ENCODE peak calls at places on chromosomes 11 and 22, in four cellular contexts. R is tibial nerve, G is kidney epithelial cell, Z is heart right ventricle. Q is an unnamed sample.

GRCh38 chr11:61826930-61827572 is 1.0 kb upstream of the FADS2 start:
- DNase-seq in R (peak; percentile 31), G (no peak), Z (no peak), Q (peak; percentile 35)

GRCh38 chr11:47143322-47143721 is 33.4 kb downstream of the ARFGAP2 start:
- DNase-seq in R (peak; percentile 43), G (peak; percentile 28), Z (no peak), Q (no peak)

GRCh38 chr11:70226967-70227366 is 23.9 kb downstream of the FADD start:
- DNase-seq in R (no peak), G (no peak), Z (no peak), Q (no peak)

GRCh38 chr11:44910591-44910990 is 40.1 kb downstream of the TP53I11 start:
- DNase-seq in R (no peak), G (no peak), Z (no peak), Q (no peak)

GRCh38 chr11:129787518-129787917 is 28.1 kb upstream of the TMEM45B start:
- DNase-seq in R (no peak), G (no peak), Z (no peak), Q (no peak)

GRCh38 chr22:19710769-19711106 is 3.6 kb upstream of the SEPTIN5 start:
- DNase-seq in R (no peak), G (no peak), Z (no peak), Q (no peak)

GRCh38 chr11:995752-996420 is 40.6 kb downstream of the MUC6 start:
- DNase-seq in R (no peak), G (peak; percentile 89), Z (no peak), Q (no peak)

GRCh38 chr11:113457784-113458183 is 17.4 kb downstream of the DRD2 start:
- DNase-seq in R (no peak), G (no peak), Z (no peak), Q (no peak)

GRCh38 chr11:2807276-2807681 is 78.3 kb downstream of the CDKN1C start:
- DNase-seq in R (peak; percentile 85), G (no peak), Z (peak; percentile 78), Q (peak; percentile 72)

GRCh38 chr11:109677240-109677639 is 255.2 kb downstream of the C11orf87 start:
- DNase-seq in R (no peak), G (no peak), Z (no peak), Q (no peak)

GRCh38 chr11:116170526-116171120 is 602.2 kb downstream of the BUD13 start:
- DNase-seq in R (no peak), G (no peak), Z (no peak), Q (no peak)

GRCh38 chr11:133669371-133670046 is 137.2 kb upstream of the OPCML start:
- DNase-seq in R (no peak), G (no peak), Z (no peak), Q (no peak)

GRCh38 chr11:66924272-66924671 is 33.9 kb downstream of the PC start:
- DNase-seq in R (no peak), G (no peak), Z (no peak), Q (no peak)

GRCh38 chr22:43228330-43228729 is 41.4 kb upstream of the TTLL12 start:
- DNase-seq in R (no peak), G (no peak), Z (peak; percentile 35), Q (no peak)

GRCh38 chr11:65556470-65557279 is 1.5 kb downstream of the LTBP3 start:
- DNase-seq in R (no peak), G (no peak), Z (no peak), Q (no peak)

GRCh38 chr11:91366816-91367215 is 857.8 kb upstream of the FAT3 start:
- DNase-seq in R (no peak), G (no peak), Z (no peak), Q (no peak)

GRCh38 chr22:39183991-39184585 is 31.6 kb upstream of the CBX7 start:
- DNase-seq in R (no peak), G (no peak), Z (no peak), Q (no peak)

GRCh38 chr22:39185601-39186012 is 33.1 kb upstream of the CBX7 start:
- DNase-seq in R (no peak), G (no peak), Z (peak; percentile 80), Q (peak; percentile 48)

GRCh38 chr22:39181778-39182177 is 29.3 kb upstream of the CBX7 start:
- DNase-seq in R (no peak), G (no peak), Z (no peak), Q (no peak)

GRCh38 chr22:39182478-39183030 is 30.1 kb upstream of the CBX7 start:
- DNase-seq in R (no peak), G (no peak), Z (no peak), Q (no peak)

DNA sequence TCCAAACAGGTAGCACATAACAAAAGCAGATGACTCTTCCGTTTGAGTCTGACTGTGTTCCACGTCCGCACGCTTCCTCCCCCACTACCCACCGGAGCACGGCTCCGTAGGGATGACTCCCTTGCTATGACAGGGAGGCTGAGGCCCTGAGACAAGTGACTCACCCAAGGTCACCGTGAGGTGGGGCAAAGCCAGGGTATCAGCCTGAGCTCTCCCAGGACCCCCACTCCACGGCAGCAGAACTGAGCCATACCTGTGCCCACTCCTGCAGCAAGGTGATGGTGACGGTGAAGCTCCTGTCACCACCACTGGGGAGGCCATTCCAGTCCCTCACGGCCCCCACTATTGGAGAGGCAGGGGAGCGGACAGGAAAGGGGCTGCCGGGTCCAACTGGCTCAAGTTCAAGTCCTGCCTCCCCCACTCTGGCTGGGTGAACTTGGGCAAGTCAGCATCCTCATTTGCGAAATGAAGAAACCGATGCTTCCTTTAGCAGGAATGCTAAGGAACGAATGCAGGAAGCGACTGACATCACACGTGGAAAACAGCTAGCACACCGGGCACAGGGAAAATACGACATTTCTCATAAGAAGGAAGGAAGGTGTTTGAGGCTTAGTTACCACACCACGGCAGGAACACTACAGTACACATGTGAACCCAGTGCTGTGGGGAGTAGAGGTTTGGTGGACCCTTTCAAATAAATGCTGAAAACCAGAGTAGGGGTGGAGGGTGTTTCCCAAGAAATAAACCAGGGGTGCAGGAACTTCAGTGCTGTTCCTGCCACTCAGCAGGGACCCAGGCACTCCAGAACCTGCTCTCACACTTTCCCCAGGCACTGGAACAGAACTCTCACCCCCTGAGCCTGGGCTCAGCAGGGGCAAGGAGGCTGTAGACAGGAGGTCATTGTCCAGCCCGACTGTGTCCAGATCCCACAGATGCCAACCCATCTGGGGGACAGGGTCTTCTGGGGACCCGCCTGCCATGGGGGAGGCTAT is 32.4 kb upstream of the CBX7 start:
- DNase-seq in R (no peak), G (no peak), Z (no peak), Q (no peak)
- H3K4me3 ChIP-seq in R (no peak overlapping the region), G (no peak overlapping the region), Z (no peak overlapping the region), Q (no peak overlapping the region)

GRCh38 chr11:17770048-17770652 is 35.6 kb downstream of the KCNC1 start:
- DNase-seq in R (no peak), G (no peak), Z (no peak), Q (peak; percentile 30)
- TF ChIP-seq CTCF in R (no peak), G (peak; percentile 11), Z (no peak), Q (no peak)

GRCh38 chr11:126589492-126589803 is 234.0 kb downstream of the ST3GAL4 start:
- DNase-seq in R (no peak), G (no peak), Z (no peak), Q (no peak)
- H3K36me3 ChIP-seq in R (no peaks in the 10 kb centered on the region), G (no peaks in the 10 kb centered on the region), Z (no peaks in the 10 kb centered on the region), Q (no peaks in the 10 kb centered on the region)

GRCh38 chr11:46079662-46080061 is 41.6 kb downstream of the PHF21A start:
- DNase-seq in R (no peak), G (no peak), Z (no peak), Q (no peak)
- H3K4me3 ChIP-seq in R (no peak overlapping the region), G (no peak overlapping the region), Z (no peak overlapping the region), Q (no peak overlapping the region)